ENCODE peak calls at places on chromosomes 4 and X, in five cellular contexts. L is tibial artery, H is right atrium auricular region, K is PC-9, S is IMR-90. U is an unnamed sample.
A peak's percentile ranks its signal among the peaks of the same experiment; 100 is the strongest.

GRCh38 chrX:155434906-155435743 is 23.3 kb downstream of the F8A3 start:
- DNase-seq in L (no peak), H (peak; percentile 60), K (no peak), S (no peak), U (no peak)

GRCh38 chr4:54091637-54092404 is 8.1 kb upstream of the GSX2 start:
- DNase-seq in L (peak; percentile 87), H (peak; percentile 83), K (no peak), S (peak; percentile 70), U (peak; percentile 53)

GRCh38 chrX:69103539-69103938 is 61.7 kb downstream of the PJA1 start:
- DNase-seq in L (no peak), H (no peak), K (no peak), S (no peak), U (no peak)

GRCh38 chr4:106565727-106566126 is 197.1 kb upstream of the GIMD1 start:
- DNase-seq in L (no peak), H (no peak), K (no peak), S (no peak), U (peak; percentile 46)

GRCh38 chr4:85751907-85752306 is 277.0 kb downstream of the ARHGAP24 start:
- DNase-seq in L (no peak), H (no peak), K (no peak), S (no peak), U (no peak)

GRCh38 chrX:46554942-46555341 is 9.7 kb upstream of the ZNF674 start:
- DNase-seq in L (no peak), H (no peak), K (no peak), S (peak; percentile 58), U (no peak)

GRCh38 chr4:89556596-89557305 is 249.2 kb upstream of the GPRIN3 start:
- DNase-seq in L (no peak), H (no peak), K (no peak), S (peak; percentile 27), U (peak; percentile 5)

GRCh38 chrX:39891781-39892180 is 206.0 kb downstream of the BCOR start:
- DNase-seq in L (no peak), H (no peak), K (no peak), S (no peak), U (peak; percentile 81)

GRCh38 chrX:12979011-12979629 is 4.2 kb downstream of the TMSB4X start:
- DNase-seq in L (no peak), H (no peak), K (no peak), S (no peak), U (no peak)

GRCh38 chr4:100949350-100949935 is 397.9 kb downstream of the PPP3CA start:
- DNase-seq in L (no peak), H (no peak), K (no peak), S (no peak), U (peak; percentile 42)

GRCh38 chr4:174198396-174199179 is 84.9 kb downstream of the FBXO8 start:
- DNase-seq in L (no peak), H (no peak), K (no peak), S (peak; percentile 90), U (peak; percentile 41)

GRCh38 chrX:47482065-47482511 is 934 bp downstream of the ZNF41 start:
- DNase-seq in L (no peak), H (no peak), K (no peak), S (no peak), U (no peak)

GRCh38 chrX:41922694-41923171 is 621 bp downstream of the CASK start:
- DNase-seq in L (peak; percentile 57), H (no peak), K (no peak), S (no peak), U (peak; percentile 14)

GRCh38 chr4:66574145-66574978 is 904.1 kb upstream of the EPHA5 start:
- DNase-seq in L (no peak), H (no peak), K (no peak), S (peak; percentile 65), U (peak; percentile 63)

GRCh38 chrX:318068-318738 is 393 bp downstream of the GTPBP6 start:
- DNase-seq in L (peak; percentile 99), H (peak; percentile 99), K (peak; percentile 97), S (peak; percentile 97), U (peak; percentile 98)

GRCh38 chrX:103254171-103254824 is 657 bp downstream of the TCEAL8 start:
- DNase-seq in L (peak; percentile 65), H (no peak), K (no peak), S (peak; percentile 23), U (peak; percentile 51)

GRCh38 chr4:845836-846251 is 19.9 kb upstream of the CPLX1 start:
- DNase-seq in L (no peak), H (no peak), K (no peak), S (peak; percentile 30), U (no peak)

GRCh38 chrX:15170927-15171326 is 99.0 kb downstream of the ASB9 start:
- DNase-seq in L (no peak), H (no peak), K (no peak), S (no peak), U (no peak)

GRCh38 chr4:24273148-24273547 is 311.2 kb downstream of the DHX15 start:
- DNase-seq in L (no peak), H (no peak), K (no peak), S (no peak), U (peak; percentile 21)

GRCh38 chrX:24498975-24499374 is 33.9 kb downstream of the PDK3 start:
- DNase-seq in L (no peak), H (no peak), K (peak; percentile 42), S (peak; percentile 11), U (peak; percentile 25)

GRCh38 chr4:17206829-17207773 is 304.8 kb downstream of the QDPR start:
- DNase-seq in L (no peak), H (no peak), K (no peak), S (no peak), U (no peak)

DNA sequence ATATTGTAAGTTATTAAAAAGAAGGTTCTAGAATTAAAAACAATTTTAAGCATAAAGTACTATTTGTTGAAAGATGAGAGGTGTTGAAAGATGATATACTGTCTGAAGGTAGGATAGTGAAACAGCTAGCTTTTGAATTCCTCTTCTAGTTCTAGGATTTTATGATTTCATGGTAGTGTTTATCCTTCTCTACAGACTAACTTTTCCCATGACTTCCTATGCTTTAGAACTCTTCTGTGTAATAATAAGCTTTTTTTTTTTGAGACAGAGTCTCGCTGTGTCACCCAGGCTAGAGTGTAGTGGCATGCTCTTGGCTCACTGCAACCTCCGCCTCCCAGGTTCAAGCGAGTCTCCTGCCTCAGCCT is 96.0 kb upstream of the NUDT6 start:
- DNase-seq in L (no peak), H (no peak), K (no peak), S (no peak), U (no peak)
- TF ChIP-seq CTCF in L (no peak), H (no peak), K (no peak), S (no peak), U (no peak)

DNA sequence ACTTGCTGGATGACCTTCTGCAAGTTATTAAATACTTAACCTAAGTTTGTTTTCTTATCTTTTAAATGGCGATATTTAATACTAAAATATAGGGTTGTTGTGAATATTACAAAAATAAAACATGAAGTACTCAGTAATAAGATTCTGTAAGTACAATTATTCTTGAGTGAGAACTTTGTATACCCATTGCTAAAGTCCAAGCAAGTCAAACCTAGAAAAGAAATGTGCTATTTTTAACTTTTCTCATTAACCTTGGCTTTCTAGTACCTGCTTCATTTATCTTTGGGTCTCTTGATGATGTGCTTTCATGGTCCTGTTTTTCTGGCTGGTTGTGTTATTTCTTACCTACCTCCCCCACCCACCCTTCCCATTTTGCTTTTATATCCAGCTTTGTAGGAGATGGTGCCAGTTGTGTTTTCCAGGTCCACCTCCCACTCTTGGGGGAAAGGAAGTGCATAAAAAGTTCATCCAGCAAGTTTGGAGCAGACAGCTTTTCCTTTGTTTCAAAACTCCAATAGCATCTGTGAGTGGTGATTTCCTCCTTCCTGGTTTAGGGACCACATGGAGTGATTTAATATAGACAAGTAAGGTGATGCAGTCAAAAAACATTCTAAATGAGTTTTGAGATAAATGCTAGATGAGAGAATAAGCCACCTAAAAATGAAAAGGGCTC is 7.5 kb upstream of the CXCL8 start:
- DNase-seq in L (no peak), H (no peak), K (no peak), S (no peak), U (no peak)
- H3K27ac ChIP-seq in L (no peak overlapping the region), H (no peak overlapping the region), K (no peak overlapping the region), S (no peak overlapping the region), U (no peak overlapping the region)

GRCh38 chr4:128424524-128425195 is 137.0 kb upstream of the PGRMC2 start:
- DNase-seq in L (no peak), H (no peak), K (no peak), S (peak; percentile 21), U (peak; percentile 76)

GRCh38 chr4:128428397-128428796 is 140.8 kb upstream of the PGRMC2 start:
- DNase-seq in L (no peak), H (no peak), K (no peak), S (no peak), U (no peak)

DNA sequence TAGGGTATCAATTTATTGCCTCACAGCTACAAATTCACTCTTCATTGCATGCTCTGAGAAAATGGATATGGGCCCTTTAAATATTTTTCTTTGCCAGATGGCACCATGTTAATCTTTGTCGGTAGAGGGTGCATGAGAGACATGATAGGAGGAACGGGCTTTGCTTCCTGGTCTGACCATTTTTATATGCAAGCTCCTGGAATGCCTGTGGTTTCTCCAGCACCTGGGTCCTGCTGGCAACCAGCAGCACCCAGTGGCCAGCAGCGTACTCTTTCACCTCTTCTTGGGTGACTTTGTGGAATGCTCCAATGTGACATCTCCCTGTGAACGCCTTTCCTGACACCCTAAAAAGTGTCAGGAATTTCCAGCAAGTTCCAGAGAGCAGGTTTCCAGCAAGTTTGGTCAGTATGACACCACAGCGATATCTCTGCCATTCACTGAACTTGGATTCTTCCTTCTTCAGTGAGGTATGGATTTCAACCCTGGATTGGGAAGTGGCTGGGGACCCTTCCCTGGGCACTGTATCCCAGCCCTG is 140.3 kb upstream of the PGRMC2 start:
- DNase-seq in L (no peak), H (no peak), K (peak; percentile 89), S (peak; percentile 68), U (peak; percentile 81)
- TF ChIP-seq CTCF in L (peak; percentile 31), H (peak; percentile 51), K (peak; percentile 72), S (peak; percentile 49), U (peak; percentile 72)

DNA sequence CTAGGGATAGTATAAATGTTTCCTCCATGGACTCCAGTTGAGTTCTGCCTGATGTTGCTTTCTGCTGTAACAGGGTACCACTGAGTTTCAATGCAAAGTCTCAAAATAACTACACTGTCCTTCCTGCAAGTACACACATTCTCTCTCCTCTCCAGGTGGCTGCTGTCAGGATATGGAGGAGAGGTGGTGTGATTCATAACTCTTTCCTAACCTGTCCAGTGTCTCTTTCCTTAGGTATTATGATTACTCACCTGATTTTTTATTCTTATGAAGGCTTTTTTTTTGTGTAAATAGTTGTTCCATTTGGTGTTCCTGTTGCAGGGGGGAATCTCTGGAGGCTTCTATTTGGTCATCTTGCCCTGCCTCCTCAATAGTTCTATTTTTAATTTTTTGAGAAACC is 39.8 kb upstream of the POF1B start:
- DNase-seq in L (no peak), H (no peak), K (no peak), S (no peak), U (peak; percentile 41)
- H3K27ac ChIP-seq in L (no peak overlapping the region), H (no peak overlapping the region), K (no peak overlapping the region), S (no peak overlapping the region), U (no peak overlapping the region)